ENCODE peak calls at places on chromosome 4, in seven cellular contexts. N is LoVo, X is GM04504, W is mucosa of descending colon, C is BJ, Z is HTR-8/SVneo, A is nephron progenitor cell. S is an unnamed sample.

GRCh38 chr4:93373893-93374860 is 454.4 kb upstream of the ATOH1 start:
- DNase-seq in X (no peak), N (no peak), Z (no peak), C (no peak), A (no peak), W (no peak), S (no peak)

GRCh38 chr4:108010167-108010566 is 20.5 kb downstream of the HADH start:
- DNase-seq in X (peak), N (no peak), A (no peak), W (no peak), C (peak), Z (no peak), S (no peak)

GRCh38 chr4:174604198-174604597 is 81.9 kb upstream of the HPGD start:
- DNase-seq in Z (no peak), W (no peak), N (no peak), X (no peak), C (peak), A (no peak), S (peak)

GRCh38 chr4:56055027-56055976 is 106.6 kb downstream of the CEP135 start:
- DNase-seq in X (no peak), W (peak), N (no peak), C (no peak), A (peak), Z (no peak), S (peak)

GRCh38 chr4:183101956-183102480 is 3.0 kb downstream of the WWC2 start:
- DNase-seq in N (no peak), X (no peak), C (no peak), A (no peak), Z (no peak), W (no peak), S (no peak)

GRCh38 chr4:180828455-180829018 is 1414.7 kb upstream of the TENM3 start:
- DNase-seq in A (peak), W (peak), Z (peak), N (peak), C (peak), X (no peak), S (peak)

GRCh38 chr4:20464381-20464780 is 212.7 kb downstream of the SLIT2 start:
- DNase-seq in N (no peak), A (no peak), X (no peak), W (no peak), C (no peak), Z (peak), S (no peak)

GRCh38 chr4:74460833-74461232 is 15.9 kb downstream of the AREG start:
- DNase-seq in A (no peak), C (no peak), N (no peak), X (no peak), Z (no peak), W (no peak), S (no peak)

GRCh38 chr4:2441393-2442174 is 22.8 kb downstream of the CFAP99 start:
- DNase-seq in N (peak), C (no peak), W (peak), Z (peak), X (no peak), A (peak), S (peak)

GRCh38 chr4:110344165-110344564 is 131.8 kb upstream of the ENPEP start:
- DNase-seq in X (no peak), A (no peak), Z (no peak), N (peak), W (peak), C (no peak), S (peak)

GRCh38 chr4:165308606-165309005 is 18.9 kb upstream of the MSMO1 start:
- DNase-seq in C (no peak), N (no peak), Z (no peak), A (no peak), W (no peak), X (no peak), S (no peak)

GRCh38 chr4:4704267-4704666 is 155.2 kb upstream of the MSX1 start:
- DNase-seq in Z (no peak), A (no peak), W (no peak), X (peak), C (no peak), N (no peak), S (no peak)

GRCh38 chr4:2923141-2923551 is 40.1 kb downstream of the NOP14 start:
- DNase-seq in X (no peak), W (no peak), C (no peak), A (no peak), N (no peak), Z (no peak), S (no peak)

GRCh38 chr4:128220286-128221235 is 67.1 kb downstream of the PGRMC2 start:
- DNase-seq in Z (peak), N (peak), W (no peak), C (no peak), X (no peak), A (no peak), S (peak)